ENCODE peak calls at places on chromosomes 7 and 10, in four cellular contexts. One of them, this sample, is unnamed.

GRCh38 chr10:200405-200804 is 65.2 kb downstream of the ZMYND11 start:
- DNase-seq in dorsolateral prefrontal cortex: no peak
- DNase-seq in fibroblast of the aortic adventitia: peak; percentile 45
- DNase-seq in RWPE2: no peak
- DNase-seq in this sample: peak; percentile 79

GRCh38 chr10:92010026-92010713 is 86.6 kb downstream of the BTAF1 start:
- DNase-seq in dorsolateral prefrontal cortex: no peak
- DNase-seq in fibroblast of the aortic adventitia: peak; percentile 3
- DNase-seq in RWPE2: no peak
- DNase-seq in this sample: no peak

GRCh38 chr7:2141011-2141410 is 91.7 kb downstream of the MAD1L1 start:
- DNase-seq in RWPE2: no peak
- DNase-seq in fibroblast of the aortic adventitia: no peak
- DNase-seq in dorsolateral prefrontal cortex: no peak
- DNase-seq in this sample: no peak

GRCh38 chr10:33963656-33964175 is 629.2 kb upstream of the NRP1 start:
- DNase-seq in RWPE2: no peak
- DNase-seq in dorsolateral prefrontal cortex: no peak
- DNase-seq in fibroblast of the aortic adventitia: peak; percentile 7
- DNase-seq in this sample: no peak

GRCh38 chr7:156206174-156206573 is 393.9 kb upstream of the SHH start:
- DNase-seq in fibroblast of the aortic adventitia: no peak
- DNase-seq in dorsolateral prefrontal cortex: no peak
- DNase-seq in RWPE2: no peak
- DNase-seq in this sample: no peak

GRCh38 chr7:104415700-104416099 is 87.3 kb downstream of the LHFPL3 start:
- DNase-seq in RWPE2: no peak
- DNase-seq in fibroblast of the aortic adventitia: no peak
- DNase-seq in dorsolateral prefrontal cortex: no peak
- DNase-seq in this sample: no peak

GRCh38 chr7:111238891-111239290 is 148.0 kb downstream of the LRRN3 start:
- DNase-seq in fibroblast of the aortic adventitia: peak; percentile 69
- DNase-seq in dorsolateral prefrontal cortex: no peak
- DNase-seq in RWPE2: no peak
- DNase-seq in this sample: no peak

GRCh38 chr10:77555591-77556212 is 81.9 kb downstream of the KCNMA1 start:
- DNase-seq in dorsolateral prefrontal cortex: no peak
- DNase-seq in RWPE2: no peak
- DNase-seq in fibroblast of the aortic adventitia: peak; percentile 67
- DNase-seq in this sample: no peak

GRCh38 chr10:60281331-60281730 is 108.3 kb downstream of the ANK3 start:
- DNase-seq in fibroblast of the aortic adventitia: no peak
- DNase-seq in RWPE2: no peak
- DNase-seq in dorsolateral prefrontal cortex: no peak
- DNase-seq in this sample: no peak

GRCh38 chr10:33134011-33134751 is 176.2 kb upstream of the ITGB1 start:
- DNase-seq in fibroblast of the aortic adventitia: peak; percentile 95
- DNase-seq in dorsolateral prefrontal cortex: no peak
- DNase-seq in RWPE2: peak; percentile 96
- DNase-seq in this sample: peak; percentile 48

GRCh38 chr10:24209946-24210491 is 1.1 kb downstream of the KIAA1217 start:
- DNase-seq in RWPE2: no peak
- DNase-seq in dorsolateral prefrontal cortex: no peak
- DNase-seq in fibroblast of the aortic adventitia: peak; percentile 68
- DNase-seq in this sample: peak; percentile 70

GRCh38 chr10:102268333-102268999 is 23.1 kb downstream of the GBF1 start:
- DNase-seq in RWPE2: no peak
- DNase-seq in fibroblast of the aortic adventitia: peak; percentile 72
- DNase-seq in dorsolateral prefrontal cortex: no peak
- DNase-seq in this sample: no peak

GRCh38 chr10:113739031-113739430 is 12.5 kb upstream of the PLEKHS1 start:
- DNase-seq in RWPE2: no peak
- DNase-seq in fibroblast of the aortic adventitia: no peak
- DNase-seq in dorsolateral prefrontal cortex: no peak
- DNase-seq in this sample: no peak

GRCh38 chr7:108846471-108846870 is 276.8 kb downstream of the DNAJB9 start:
- DNase-seq in RWPE2: no peak
- DNase-seq in dorsolateral prefrontal cortex: no peak
- DNase-seq in fibroblast of the aortic adventitia: no peak
- DNase-seq in this sample: no peak

GRCh38 chr7:37369904-37370303 is 78.8 kb downstream of the ELMO1 start:
- DNase-seq in fibroblast of the aortic adventitia: no peak
- DNase-seq in dorsolateral prefrontal cortex: no peak
- DNase-seq in RWPE2: no peak
- DNase-seq in this sample: no peak

GRCh38 chr10:103742779-103743178 is 112.6 kb downstream of the SH3PXD2A start:
- DNase-seq in RWPE2: no peak
- DNase-seq in fibroblast of the aortic adventitia: no peak
- DNase-seq in dorsolateral prefrontal cortex: no peak
- DNase-seq in this sample: no peak

GRCh38 chr10:69335063-69335587 is 56.8 kb downstream of the HK1 start:
- DNase-seq in fibroblast of the aortic adventitia: peak; percentile 44
- DNase-seq in RWPE2: no peak
- DNase-seq in dorsolateral prefrontal cortex: no peak
- DNase-seq in this sample: no peak

GRCh38 chr10:95229724-95230627 is 35.9 kb downstream of the ACSM6 start:
- DNase-seq in dorsolateral prefrontal cortex: no peak
- DNase-seq in RWPE2: no peak
- DNase-seq in fibroblast of the aortic adventitia: peak; percentile 94
- DNase-seq in this sample: no peak

GRCh38 chr7:134069187-134069586 is 58.0 kb upstream of the LRGUK start:
- DNase-seq in fibroblast of the aortic adventitia: no peak
- DNase-seq in RWPE2: no peak
- DNase-seq in dorsolateral prefrontal cortex: no peak
- DNase-seq in this sample: no peak

GRCh38 chr7:134071355-134072331 is 55.5 kb upstream of the LRGUK start:
- DNase-seq in dorsolateral prefrontal cortex: no peak
- DNase-seq in RWPE2: no peak
- DNase-seq in fibroblast of the aortic adventitia: no peak
- DNase-seq in this sample: no peak

GRCh38 chr7:134067164-134067563 is 60.0 kb upstream of the LRGUK start:
- DNase-seq in RWPE2: no peak
- DNase-seq in dorsolateral prefrontal cortex: no peak
- DNase-seq in fibroblast of the aortic adventitia: no peak
- DNase-seq in this sample: no peak

GRCh38 chr7:134068670-134069069 is 58.5 kb upstream of the LRGUK start:
- DNase-seq in RWPE2: no peak
- DNase-seq in fibroblast of the aortic adventitia: no peak
- DNase-seq in dorsolateral prefrontal cortex: no peak
- DNase-seq in this sample: no peak

GRCh38 chr7:134070673-134071072 is 56.5 kb upstream of the LRGUK start:
- DNase-seq in fibroblast of the aortic adventitia: no peak
- DNase-seq in RWPE2: no peak
- DNase-seq in dorsolateral prefrontal cortex: no peak
- DNase-seq in this sample: no peak
- H3K4me3 ChIP-seq in fibroblast of the aortic adventitia: no peak overlapping the region
- H3K4me3 ChIP-seq in RWPE2: no peak overlapping the region
- H3K4me3 ChIP-seq in dorsolateral prefrontal cortex: no peak overlapping the region
- H3K4me3 ChIP-seq in this sample: no peak overlapping the region

DNA sequence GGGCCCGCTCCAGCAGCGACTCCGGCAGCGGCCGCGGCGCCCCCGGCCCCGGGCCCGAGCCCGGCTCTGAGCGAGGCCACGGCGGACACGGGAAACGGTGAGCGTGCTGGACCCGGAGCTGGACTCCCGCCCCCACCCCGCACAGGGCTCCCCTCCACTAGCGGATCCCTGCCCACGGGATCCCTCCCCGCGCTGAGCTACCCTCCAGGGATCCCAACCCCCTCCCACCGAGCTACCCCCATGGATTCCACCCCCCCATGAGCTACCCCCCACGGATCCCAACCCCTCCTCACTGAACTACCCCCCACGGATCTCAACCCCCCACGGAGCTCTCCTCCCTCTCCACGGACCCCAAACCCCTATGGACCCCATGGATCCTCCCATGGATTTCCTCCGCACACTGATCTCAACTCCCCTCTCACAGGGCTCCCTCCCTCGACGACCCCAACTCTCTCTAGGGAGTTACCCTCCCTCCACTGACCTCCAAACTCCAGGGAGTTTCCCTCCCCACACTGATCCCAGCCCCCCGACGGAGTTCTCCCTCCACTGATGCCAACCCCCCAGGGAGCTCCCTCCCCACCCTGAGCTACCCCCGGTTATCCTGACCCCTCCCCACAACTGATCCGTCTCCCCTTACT is 20.6 kb upstream of the HSPB1 start:
- DNase-seq in fibroblast of the aortic adventitia: no peak
- DNase-seq in RWPE2: no peak
- DNase-seq in dorsolateral prefrontal cortex: no peak
- DNase-seq in this sample: no peak
- H3K4me3 ChIP-seq in fibroblast of the aortic adventitia: peak overlapping the region; percentile 37
- H3K4me3 ChIP-seq in RWPE2: peak overlapping the region; percentile 68
- H3K4me3 ChIP-seq in dorsolateral prefrontal cortex: no peak overlapping the region
- H3K4me3 ChIP-seq in this sample: peak overlapping the region; percentile 57

GRCh38 chr10:23099079-23099478 is 3.7 kb downstream of the MSRB2 start:
- DNase-seq in dorsolateral prefrontal cortex: no peak
- DNase-seq in fibroblast of the aortic adventitia: no peak
- DNase-seq in RWPE2: no peak
- DNase-seq in this sample: no peak

GRCh38 chr10:23095966-23096813 is 811 bp downstream of the MSRB2 start:
- DNase-seq in RWPE2: no peak
- DNase-seq in dorsolateral prefrontal cortex: no peak
- DNase-seq in fibroblast of the aortic adventitia: peak; percentile 78
- DNase-seq in this sample: peak; percentile 49

GRCh38 chr10:23094786-23095403 is 484 bp upstream of the MSRB2 start:
- DNase-seq in dorsolateral prefrontal cortex: no peak
- DNase-seq in fibroblast of the aortic adventitia: no peak
- DNase-seq in RWPE2: no peak
- DNase-seq in this sample: no peak

GRCh38 chr10:23095404-23095965 is at the start of gene MSRB2:
- DNase-seq in RWPE2: peak; percentile 92
- DNase-seq in dorsolateral prefrontal cortex: peak; percentile 77
- DNase-seq in fibroblast of the aortic adventitia: peak; percentile 93
- DNase-seq in this sample: peak; percentile 96

DNA sequence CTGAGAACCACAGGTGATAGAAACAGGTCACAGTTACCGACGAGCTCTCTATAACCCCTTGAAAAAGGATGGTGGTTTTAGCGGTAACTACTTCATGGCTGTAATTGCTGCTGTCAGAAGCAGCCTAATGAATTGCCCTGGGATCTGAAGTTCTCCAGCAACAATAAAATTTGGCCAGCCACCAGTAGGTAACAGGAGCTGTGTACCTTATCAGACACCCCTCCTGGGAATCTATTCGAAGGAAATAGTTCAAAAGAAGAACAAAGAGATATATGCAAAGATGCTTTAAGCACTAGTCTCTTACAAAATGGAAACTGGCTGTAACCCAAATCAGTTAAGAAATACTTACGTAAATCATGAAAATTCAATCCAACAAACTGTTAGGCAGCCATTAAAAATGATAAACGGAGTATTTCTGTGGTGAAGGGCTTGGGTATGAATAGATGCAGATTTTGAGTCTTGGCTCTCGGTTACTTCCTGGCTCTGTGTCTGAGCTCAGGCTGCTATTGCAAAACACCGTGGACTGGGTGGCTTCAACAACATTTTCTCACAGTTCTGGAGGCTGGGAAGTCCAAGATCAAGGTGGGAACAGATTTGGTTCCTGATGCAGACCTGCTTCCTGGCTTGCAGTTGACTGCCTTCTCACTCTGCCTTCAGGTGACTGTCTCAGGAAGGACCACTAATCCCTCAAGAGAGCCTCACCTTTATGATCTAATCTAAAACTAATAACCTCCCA is 1.6 kb downstream of the MSRB2 start:
- DNase-seq in RWPE2: no peak
- DNase-seq in fibroblast of the aortic adventitia: peak; percentile 98
- DNase-seq in dorsolateral prefrontal cortex: no peak
- DNase-seq in this sample: peak; percentile 65
- H3K4me3 ChIP-seq in RWPE2: peak overlapping the region; percentile 97
- H3K4me3 ChIP-seq in fibroblast of the aortic adventitia: peak overlapping the region; percentile 78
- H3K4me3 ChIP-seq in dorsolateral prefrontal cortex: peak overlapping the region; percentile 79
- H3K4me3 ChIP-seq in this sample: peak overlapping the region; percentile 78

DNA sequence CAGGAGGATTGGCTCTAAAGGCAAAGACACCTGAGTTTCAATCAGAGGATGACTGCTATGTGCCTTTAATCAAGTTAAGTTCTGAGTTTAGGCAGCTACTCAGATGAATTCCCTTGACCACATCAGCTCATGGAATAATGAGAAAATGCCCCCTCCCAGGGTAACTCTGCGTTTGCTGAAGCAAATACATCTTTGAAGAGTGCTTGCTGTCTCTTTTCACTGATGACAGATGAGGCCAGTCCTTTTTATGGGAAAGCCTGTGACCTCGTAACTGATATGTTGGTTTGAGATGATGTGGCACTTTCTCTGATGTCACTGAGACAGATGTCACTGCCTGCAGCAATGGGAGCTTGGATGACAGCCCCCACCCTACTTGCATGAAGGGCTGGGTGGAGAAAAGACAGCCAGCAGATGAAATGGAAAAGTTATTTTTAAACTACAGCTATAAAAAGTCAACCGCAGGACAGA is 43.7 kb upstream of the DGKI start:
- DNase-seq in dorsolateral prefrontal cortex: no peak
- DNase-seq in RWPE2: no peak
- DNase-seq in fibroblast of the aortic adventitia: no peak
- DNase-seq in this sample: no peak
- H3K4me3 ChIP-seq in dorsolateral prefrontal cortex: no peak overlapping the region
- H3K4me3 ChIP-seq in RWPE2: no peak overlapping the region
- H3K4me3 ChIP-seq in fibroblast of the aortic adventitia: no peak overlapping the region
- H3K4me3 ChIP-seq in this sample: no peak overlapping the region

This sample was measured in A673.